ENCODE peak calls at places on chromosomes 5 and 9, in six cellular contexts. H, M, I, K, E and L are unnamed samples.

GRCh38 chr9:90936380-90936779 is 134.8 kb downstream of the SYK start:
- DNase-seq in H (no peak), M (no peak), I (no peak), K (no peak), E (no peak), L (no peak)

GRCh38 chr5:125409101-125409495 is 662.7 kb upstream of the ZNF608 start:
- DNase-seq in H (no peak), M (no peak), I (no peak), K (no peak), E (no peak), L (peak)

GRCh38 chr5:64612349-64612961 is 77.8 kb upstream of the SHISAL2B start:
- DNase-seq in H (no peak), M (peak), I (peak), K (no peak), E (peak), L (peak)

GRCh38 chr5:64176301-64176700 is 10.7 kb downstream of the RNF180 start:
- DNase-seq in H (no peak), M (no peak), I (no peak), K (no peak), E (no peak), L (no peak)

GRCh38 chr5:153403470-153403869 is 87.0 kb upstream of the GRIA1 start:
- DNase-seq in H (no peak), M (no peak), I (no peak), K (no peak), E (no peak), L (no peak)

GRCh38 chr9:122567901-122568300 is 15.0 kb downstream of the OR1N2 start:
- DNase-seq in H (no peak), M (no peak), I (no peak), K (no peak), E (no peak), L (no peak)

GRCh38 chr5:127826011-127826410 is 122.8 kb downstream of the CCDC192 start:
- DNase-seq in H (no peak), M (no peak), I (no peak), K (no peak), E (no peak), L (no peak)

GRCh38 chr5:157740211-157740610 is 3.3 kb upstream of the LSM11 start:
- DNase-seq in H (no peak), M (no peak), I (no peak), K (no peak), E (no peak), L (peak)

GRCh38 chr9:3954950-3955670 is 344.8 kb downstream of the GLIS3 start:
- DNase-seq in H (no peak), M (peak), I (no peak), K (no peak), E (no peak), L (no peak)

GRCh38 chr5:172820046-172820767 is 13.8 kb upstream of the ERGIC1 start:
- DNase-seq in H (no peak), M (peak), I (peak), K (peak), E (no peak), L (peak)

GRCh38 chr5:2303391-2304100 is 420.8 kb upstream of the IRX4 start:
- DNase-seq in H (no peak), M (no peak), I (no peak), K (no peak), E (no peak), L (no peak)

GRCh38 chr5:1750469-1750868 is 49.2 kb downstream of the MRPL36 start:
- DNase-seq in H (no peak), M (no peak), I (no peak), K (peak), E (no peak), L (no peak)

GRCh38 chr5:134175874-134176522 is 752 bp downstream of the SKP1 start:
- DNase-seq in H (peak), M (peak), I (no peak), K (peak), E (no peak), L (peak)

GRCh38 chr5:113171520-113171919 is 194.9 kb downstream of the DCP2 start:
- DNase-seq in H (no peak), M (no peak), I (no peak), K (no peak), E (no peak), L (no peak)

GRCh38 chr5:106521701-106522100 is 1149.0 kb downstream of the EFNA5 start:
- DNase-seq in H (no peak), M (peak), I (no peak), K (no peak), E (peak), L (peak)

GRCh38 chr9:125506045-125506444 is 201.0 kb downstream of the MAPKAP1 start:
- DNase-seq in H (no peak), M (no peak), I (no peak), K (peak), E (peak), L (no peak)

GRCh38 chr5:95803271-95804148 is 19.0 kb downstream of the GLRX start:
- DNase-seq in H (no peak), M (no peak), I (no peak), K (no peak), E (no peak), L (no peak)

GRCh38 chr5:111494350-111494999 is 17.9 kb downstream of the STARD4 start:
- DNase-seq in H (no peak), M (no peak), I (no peak), K (no peak), E (no peak), L (peak)

GRCh38 chr9:86181379-86182315 is 77.8 kb downstream of the C9orf153 start:
- DNase-seq in H (no peak), M (no peak), I (no peak), K (no peak), E (no peak), L (peak)

GRCh38 chr5:73459366-73459765 is 10.8 kb upstream of the FOXD1 start:
- DNase-seq in H (no peak), M (peak), I (no peak), K (no peak), E (no peak), L (peak)

GRCh38 chr5:150434502-150434901 is 15.0 kb downstream of the RPS14 start:
- DNase-seq in H (no peak), M (peak), I (no peak), K (no peak), E (no peak), L (peak)

GRCh38 chr9:102135768-102136167 is 397.3 kb upstream of the GRIN3A start:
- DNase-seq in H (no peak), M (no peak), I (no peak), K (no peak), E (no peak), L (no peak)

GRCh38 chr5:169751490-169751889 is 114.4 kb downstream of the DOCK2 start:
- DNase-seq in H (no peak), M (no peak), I (no peak), K (no peak), E (no peak), L (no peak)

GRCh38 chr9:37859043-37859442 is 44.9 kb downstream of the SLC25A51 start:
- DNase-seq in H (no peak), M (peak), I (no peak), K (no peak), E (no peak), L (peak)